ENCODE peak calls at places on chromosomes 6 and 20, in ten cellular contexts. N is ovary; P is fibroblast of lung; B is CD8-positive, alpha-beta T cell; X is lung; R is fibroblast of pulmonary artery; F is NT2/D1; O is choroid plexus epithelial cell; G is astrocyte of the spinal cord; H is cardiac fibroblast. A is an unnamed sample.

GRCh38 chr6:1608976-1609661 is 596 bp upstream of the FOXC1 start:
- DNase-seq in B (no peak), G (peak), R (no peak), X (no peak), P (no peak), F (no peak), H (no peak), O (no peak), N (peak), A (no peak)

GRCh38 chr6:111162504-111162903 is 75.2 kb downstream of the SLC16A10 start:
- DNase-seq in P (peak), G (peak), B (no peak), H (no peak), R (no peak), X (no peak), N (no peak), O (peak), F (no peak), A (no peak)

GRCh38 chr6:31609519-31610406 is 5.3 kb upstream of the AIF1 start:
- DNase-seq in O (no peak), G (no peak), X (no peak), H (peak), B (no peak), P (no peak), F (no peak), R (peak), N (no peak), A (no peak)

GRCh38 chr6:156359912-156360311 is 417.3 kb upstream of the ARID1B start:
- DNase-seq in X (no peak), F (peak), N (no peak), B (no peak), G (no peak), R (no peak), O (no peak), H (no peak), P (no peak), A (no peak)

GRCh38 chr6:137471497-137471896 is 22.7 kb downstream of the OLIG3 start:
- DNase-seq in X (no peak), R (no peak), H (no peak), N (no peak), G (no peak), P (no peak), O (no peak), B (no peak), F (no peak), A (no peak)

GRCh38 chr20:4230651-4231050 is 215.3 kb upstream of the RNF24 start:
- DNase-seq in G (no peak), O (no peak), X (no peak), F (no peak), H (no peak), N (no peak), R (peak), B (no peak), P (no peak), A (peak)

GRCh38 chr6:150994026-150994425 is 128.5 kb downstream of the MTHFD1L start:
- DNase-seq in R (no peak), P (no peak), F (no peak), B (no peak), O (no peak), H (no peak), N (no peak), X (no peak), G (no peak), A (no peak)

GRCh38 chr20:37406010-37406998 is 60.4 kb downstream of the SRC start:
- DNase-seq in B (no peak), G (no peak), O (no peak), R (no peak), N (peak), X (no peak), H (peak), F (no peak), P (no peak), A (peak)

GRCh38 chr20:40948352-40949267 is 80.0 kb upstream of the TOP1 start:
- DNase-seq in G (no peak), X (no peak), F (no peak), O (no peak), P (peak), B (no peak), N (no peak), H (peak), R (peak), A (peak)

GRCh38 chr6:165694296-165694695 is 31.3 kb upstream of the PDE10A start:
- DNase-seq in B (no peak), F (no peak), N (no peak), O (no peak), R (no peak), H (no peak), G (no peak), X (no peak), P (no peak), A (no peak)

GRCh38 chr6:2020909-2021308 is 224.5 kb downstream of the GMDS start:
- DNase-seq in P (peak), X (no peak), B (no peak), R (peak), O (peak), N (no peak), G (peak), F (no peak), H (peak), A (peak)

GRCh38 chr6:170124836-170125235 is 166.0 kb downstream of the DLL1 start:
- DNase-seq in H (no peak), G (no peak), R (no peak), P (no peak), B (peak), O (no peak), N (no peak), F (no peak), X (no peak), A (peak)

GRCh38 chr6:104955491-104955890 is 1.4 kb upstream of the LIN28B start:
- DNase-seq in H (no peak), N (no peak), X (no peak), R (no peak), P (no peak), G (no peak), F (no peak), O (no peak), B (no peak), A (no peak)

GRCh38 chr6:104956663-104957294 is at the start of gene LIN28B:
- DNase-seq in H (no peak), X (no peak), R (no peak), B (no peak), F (no peak), O (no peak), P (no peak), N (no peak), G (no peak), A (no peak)

GRCh38 chr6:104957301-104958177 is 632 bp downstream of the LIN28B start:
- DNase-seq in B (no peak), R (no peak), H (no peak), F (peak), O (no peak), X (no peak), N (no peak), G (no peak), P (no peak), A (no peak)

GRCh38 chr6:104954091-104954797 is 2.7 kb upstream of the LIN28B start:
- DNase-seq in X (no peak), N (no peak), G (no peak), H (no peak), F (no peak), R (no peak), O (no peak), P (no peak), B (no peak), A (no peak)

DNA sequence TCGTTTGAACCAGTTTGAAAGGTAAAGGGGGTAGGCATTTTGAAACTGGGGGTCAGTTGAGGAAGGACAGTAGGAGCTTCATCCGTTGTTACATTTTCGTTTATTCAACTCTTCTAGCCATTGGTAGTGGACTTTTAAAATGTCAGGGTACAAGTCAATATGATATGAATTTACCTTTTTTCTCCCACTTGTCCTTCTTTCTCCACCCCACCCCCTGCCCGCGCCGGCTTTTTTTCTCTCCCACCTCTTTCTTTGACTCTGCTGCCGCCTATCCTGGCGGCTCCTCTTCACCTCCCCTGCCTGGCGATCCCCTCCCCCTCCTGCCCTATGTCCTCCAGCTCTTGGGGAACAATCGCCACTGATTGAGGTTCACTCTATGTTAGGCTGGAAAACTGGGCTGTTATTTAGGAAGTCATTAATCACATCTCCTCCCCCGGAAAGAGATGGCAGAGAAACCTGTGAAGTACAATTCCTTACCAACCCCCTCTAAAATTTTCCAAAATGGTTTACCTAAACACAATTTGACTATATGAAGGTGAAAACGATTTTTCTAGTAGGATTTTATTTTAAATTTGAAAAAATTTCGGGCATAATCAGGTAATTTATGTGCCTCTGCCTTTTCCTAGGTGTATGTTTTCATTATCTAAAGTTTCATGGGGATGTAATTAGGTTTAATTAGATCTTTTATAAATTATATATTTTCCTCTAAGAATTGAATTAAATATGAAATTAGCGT is 812 bp upstream of the LIN28B start:
- DNase-seq in R (no peak), G (no peak), P (no peak), B (no peak), H (no peak), N (no peak), F (peak), O (no peak), X (no peak), A (no peak)
- H3K4me3 ChIP-seq in R (no peak), G (no peak), P (no peak), B (no peak), H (no peak), N (no peak), F (peak), O (no peak), X (no peak), A (no peak)

GRCh38 chr6:85092224-85092623 is 327.8 kb upstream of the TBX18 start:
- DNase-seq in B (no peak), N (no peak), X (no peak), G (no peak), F (no peak), R (no peak), P (no peak), H (no peak), O (peak), A (no peak)
- H3K4me3 ChIP-seq in B (no peak), N (no peak), X (no peak), G (no peak), F (no peak), R (no peak), P (no peak), H (no peak), O (no peak), A (no peak)

GRCh38 chr20:60761056-60761455 is 491.0 kb upstream of the CDH4 start:
- DNase-seq in O (no peak), X (no peak), F (no peak), B (no peak), P (no peak), G (no peak), N (no peak), H (no peak), R (no peak), A (no peak)
- H3K4me3 ChIP-seq in O (no peak), X (no peak), F (no peak), B (no peak), P (no peak), G (no peak), N (no peak), H (no peak), R (no peak), A (no peak)

GRCh38 chr20:25198663-25199363 is 3.3 kb downstream of the ENTPD6 start:
- DNase-seq in X (no peak), P (no peak), G (no peak), O (no peak), N (no peak), F (no peak), H (no peak), R (no peak), B (no peak), A (no peak)

GRCh38 chr20:25196701-25197120 is 1.2 kb downstream of the ENTPD6 start:
- DNase-seq in F (no peak), X (no peak), N (no peak), G (peak), O (no peak), P (no peak), R (no peak), H (no peak), B (no peak), A (no peak)

GRCh38 chr20:25197870-25198190 is 2.3 kb downstream of the ENTPD6 start:
- DNase-seq in F (no peak), X (no peak), R (no peak), G (no peak), O (no peak), B (no peak), N (no peak), P (no peak), H (no peak), A (no peak)

GRCh38 chr20:25195962-25196700 is 619 bp downstream of the ENTPD6 start:
- DNase-seq in G (no peak), X (no peak), O (no peak), B (peak), P (no peak), R (no peak), H (peak), F (no peak), N (no peak), A (peak)

DNA sequence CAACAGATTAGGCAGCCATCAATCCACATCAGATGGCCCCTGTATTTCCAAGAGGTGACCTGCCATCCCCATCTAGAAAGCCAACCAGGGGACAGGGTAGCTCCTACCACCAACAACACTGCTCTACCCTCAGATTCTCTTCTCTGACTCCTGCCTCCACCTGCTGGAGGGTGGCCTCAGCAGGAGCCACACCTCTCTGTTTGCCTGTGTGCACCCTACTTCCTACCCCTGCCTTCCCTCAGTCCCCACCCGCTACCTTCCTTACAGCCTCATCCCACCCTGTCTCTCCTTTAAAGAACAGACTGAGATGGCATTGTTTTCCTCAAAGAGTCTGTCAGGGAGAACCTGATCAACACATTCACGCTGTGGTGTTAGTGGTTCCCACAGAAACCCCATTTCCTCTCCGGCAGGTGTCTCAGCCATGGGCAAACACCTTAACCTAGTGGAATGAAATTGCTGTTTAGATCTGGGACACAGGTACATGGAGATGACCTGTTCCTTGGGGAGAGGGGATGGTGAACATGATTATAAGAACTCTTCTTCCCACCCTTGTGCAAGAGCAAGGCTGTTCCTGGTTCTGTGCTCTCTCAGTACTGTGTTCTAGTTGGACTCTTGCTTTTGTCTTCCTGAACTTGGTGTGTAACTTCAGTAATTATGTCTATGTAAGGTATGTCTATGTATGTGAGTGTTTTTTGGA is 1.8 kb downstream of the ENTPD6 start:
- DNase-seq in F (no peak), B (no peak), O (no peak), X (no peak), P (no peak), H (no peak), G (no peak), R (no peak), N (no peak), A (no peak)
- H3K4me3 ChIP-seq in F (no peak), B (peak), O (peak), X (no peak), P (no peak), H (peak), G (peak), R (no peak), N (no peak), A (peak)

GRCh38 chr20:44182863-44183262 is 4.1 kb downstream of the JPH2 start:
- DNase-seq in N (no peak), H (no peak), B (no peak), P (no peak), G (no peak), F (no peak), X (no peak), R (no peak), O (no peak), A (no peak)
- H3K4me3 ChIP-seq in N (peak), H (no peak), B (no peak), P (no peak), G (no peak), F (no peak), X (no peak), R (no peak), O (no peak), A (no peak)

DNA sequence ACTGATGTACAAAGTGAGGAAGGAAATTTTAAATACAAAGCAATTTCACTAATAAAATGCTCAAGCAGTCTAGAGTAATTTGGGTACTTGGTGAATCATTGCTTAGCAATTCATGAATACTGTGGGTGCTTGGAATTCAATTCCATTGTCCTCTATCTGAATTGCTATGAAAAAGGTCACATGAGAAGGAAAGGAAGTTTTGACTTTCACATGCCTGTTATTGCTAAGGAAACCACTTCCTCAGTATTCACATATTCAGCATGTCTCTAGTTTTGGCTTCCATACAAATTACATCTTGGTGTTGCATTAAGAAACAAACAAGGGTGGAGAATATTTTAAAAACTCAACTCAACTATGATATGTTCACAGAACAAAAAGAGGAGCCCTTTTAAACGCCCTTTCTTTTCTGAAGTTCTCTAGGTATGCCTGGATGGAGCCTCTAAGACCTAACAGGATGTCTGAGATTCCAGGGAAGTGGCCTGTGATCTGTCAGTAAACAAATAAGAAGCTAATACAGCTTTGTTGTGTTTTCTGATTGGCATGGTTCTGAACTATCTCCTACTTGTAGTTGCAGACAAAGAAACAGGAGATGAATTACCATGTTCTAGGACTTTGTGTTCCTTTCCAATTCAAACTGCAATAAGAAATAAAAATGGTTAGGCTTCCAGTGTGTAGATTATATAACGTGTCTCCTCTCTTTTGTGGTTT is 190.4 kb downstream of the OGFRL1 start:
- DNase-seq in R (peak), F (peak), O (peak), B (no peak), P (peak), N (no peak), H (peak), G (peak), X (no peak), A (peak)
- H3K4me3 ChIP-seq in R (no peak), F (no peak), O (no peak), B (no peak), P (no peak), N (no peak), H (no peak), G (no peak), X (no peak), A (no peak)

A was measured in bronchial epithelial cell.